ENCODE peak calls at places on chromosomes 12 and 14, in four cellular contexts. Y is endothelial cell of umbilical vein, M is mammary epithelial cell, J is HCT116. F is an unnamed sample.

GRCh38 chr14:22391908-22392307 is 197.1 kb downstream of the DAD1 start:
- DNase-seq in M (peak), J (peak), Y (peak), F (no peak)

GRCh38 chr14:70655110-70655826 is 13.6 kb downstream of the TTC9 start:
- DNase-seq in J (no peak), M (no peak), Y (peak), F (no peak)

GRCh38 chr12:106139422-106140141 is 828 bp upstream of the NUAK1 start:
- DNase-seq in Y (peak), M (peak), J (peak), F (no peak)

GRCh38 chr14:61233436-61233956 is 47.6 kb downstream of the TMEM30B start:
- DNase-seq in J (no peak), M (no peak), Y (peak), F (no peak)

GRCh38 chr14:70708717-70709570 is 67.2 kb downstream of the TTC9 start:
- DNase-seq in Y (no peak), J (no peak), M (no peak), F (no peak)

GRCh38 chr14:77000340-77001235 is 27.9 kb downstream of the IRF2BPL start:
- DNase-seq in Y (peak), J (no peak), M (no peak), F (no peak)

GRCh38 chr14:100221419-100222218 is 17.3 kb upstream of the YY1 start:
- DNase-seq in Y (peak), M (peak), J (no peak), F (no peak)

GRCh38 chr14:74974364-74975058 is 19.1 kb upstream of the PGF start:
- DNase-seq in Y (no peak), J (no peak), M (no peak), F (no peak)

GRCh38 chr14:24414077-24414476 is 15.3 kb downstream of the NYNRIN start:
- DNase-seq in M (no peak), J (no peak), Y (no peak), F (no peak)

GRCh38 chr14:75861161-75861621 is 120.6 kb downstream of the TGFB3 start:
- DNase-seq in Y (no peak), J (peak), M (peak), F (no peak)

GRCh38 chr14:20690848-20691640 is 2.5 kb downstream of the ANG start:
- DNase-seq in J (peak), Y (peak), M (peak), F (no peak)

GRCh38 chr12:66144796-66145754 is 14.5 kb upstream of the LLPH start:
- DNase-seq in Y (peak), J (peak), M (peak), F (no peak)

GRCh38 chr14:47539065-47539464 is 136.3 kb downstream of the MDGA2 start:
- DNase-seq in M (no peak), Y (peak), J (no peak), F (no peak)

GRCh38 chr14:29584992-29585391 is 342.7 kb downstream of the PRKD1 start:
- DNase-seq in Y (peak), M (no peak), J (no peak), F (no peak)

GRCh38 chr14:95523818-95524448 is 7.5 kb upstream of the SYNE3 start:
- DNase-seq in J (no peak), M (no peak), Y (peak), F (no peak)

GRCh38 chr12:110555509-110556406 is 27.4 kb downstream of the PPTC7 start:
- DNase-seq in M (peak), J (no peak), Y (no peak), F (no peak)

GRCh38 chr14:71319646-71320045 is 412.4 kb downstream of the PCNX1 start:
- DNase-seq in Y (no peak), M (no peak), J (no peak), F (no peak)

GRCh38 chr12:117567644-117568043 is 206.2 kb upstream of the NOS1 start:
- DNase-seq in J (no peak), M (no peak), Y (no peak), F (no peak)

GRCh38 chr14:25032092-25032784 is 17.7 kb downstream of the STXBP6 start:
- DNase-seq in M (no peak), J (no peak), Y (no peak), F (no peak)

GRCh38 chr12:31235868-31236395 is 90.0 kb downstream of the SINHCAF start:
- DNase-seq in J (no peak), M (no peak), Y (no peak), F (no peak)

GRCh38 chr14:52563120-52563519 is 10.5 kb downstream of the GPR137C start:
- DNase-seq in Y (peak), M (peak), J (no peak), F (no peak)

GRCh38 chr12:13278249-13278787 is 81.8 kb downstream of the EMP1 start:
- DNase-seq in Y (peak), J (peak), M (peak), F (no peak)

GRCh38 chr14:36394593-36394992 is 74.2 kb upstream of the MBIP start:
- DNase-seq in J (no peak), M (no peak), Y (no peak), F (no peak)

GRCh38 chr12:51406299-51406698 is 15.1 kb upstream of the GALNT6 start:
- DNase-seq in J (no peak), Y (no peak), M (no peak), F (no peak)

GRCh38 chr12:46402451-46402850 is 29.9 kb upstream of the SLC38A2 start:
- DNase-seq in Y (peak), M (peak), J (no peak), F (no peak)

GRCh38 chr12:58728397-58728796 is 191.9 kb downstream of the LRIG3 start:
- DNase-seq in M (peak), Y (no peak), J (no peak), F (no peak)

GRCh38 chr14:95294834-95295599 is 24.7 kb downstream of the CLMN start:
- DNase-seq in J (peak), M (peak), Y (peak), F (peak)

GRCh38 chr12:121581681-121582439 is 1.0 kb upstream of the KDM2B start:
- DNase-seq in M (no peak), J (no peak), Y (peak), F (no peak)

GRCh38 chr14:32013083-32013482 is 64.0 kb upstream of the ARHGAP5 start:
- DNase-seq in M (no peak), Y (no peak), J (no peak), F (no peak)

GRCh38 chr12:72444566-72444965 is 172.4 kb downstream of the TRHDE start:
- DNase-seq in J (no peak), M (no peak), Y (no peak), F (no peak)

GRCh38 chr12:72448089-72448488 is 175.9 kb downstream of the TRHDE start:
- DNase-seq in J (no peak), M (no peak), Y (no peak), F (no peak)

GRCh38 chr12:72453079-72453478 is 180.9 kb downstream of the TRHDE start:
- DNase-seq in Y (no peak), J (no peak), M (no peak), F (no peak)

GRCh38 chr12:72444125-72444524 is 172.0 kb downstream of the TRHDE start:
- DNase-seq in J (no peak), M (no peak), Y (no peak), F (no peak)

DNA sequence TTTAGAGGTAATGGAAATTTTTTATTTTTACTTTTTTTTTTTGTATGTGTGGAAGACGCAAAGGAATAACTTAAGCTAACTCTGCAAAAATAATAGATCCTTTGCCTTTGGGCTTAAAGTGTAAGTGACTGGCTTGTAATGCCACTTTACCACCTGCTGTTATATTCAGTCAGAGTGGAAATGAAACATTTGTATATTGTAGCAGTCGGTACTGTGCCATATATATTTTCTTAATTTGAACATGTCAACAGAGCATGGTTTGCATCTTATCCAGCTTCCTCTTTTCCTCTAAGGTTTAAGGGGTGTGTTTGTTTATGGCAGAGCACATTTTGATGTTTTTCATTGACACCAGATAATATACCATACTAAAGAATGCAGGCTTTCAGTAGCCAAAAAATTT is 176.6 kb downstream of the TRHDE start:
- DNase-seq in M (no peak), Y (no peak), J (no peak), F (no peak)
- H2AFZ ChIP-seq in M (no peak), Y (no peak), J (no peak), F (no peak)

GRCh38 chr12:42589465-42590323 is at the start of gene PRICKLE1:
- DNase-seq in Y (peak), M (peak), J (no peak), F (no peak)
- TF ChIP-seq EZH2 in Y (no peak), M (no peak), J (no peak), F (no peak)

GRCh38 chr12:127516467-127516866 is 750.5 kb upstream of the TMEM132C start:
- DNase-seq in M (no peak), Y (no peak), J (no peak), F (no peak)
- H3K9ac ChIP-seq in M (no peak), Y (no peak), J (no peak), F (no peak)

DNA sequence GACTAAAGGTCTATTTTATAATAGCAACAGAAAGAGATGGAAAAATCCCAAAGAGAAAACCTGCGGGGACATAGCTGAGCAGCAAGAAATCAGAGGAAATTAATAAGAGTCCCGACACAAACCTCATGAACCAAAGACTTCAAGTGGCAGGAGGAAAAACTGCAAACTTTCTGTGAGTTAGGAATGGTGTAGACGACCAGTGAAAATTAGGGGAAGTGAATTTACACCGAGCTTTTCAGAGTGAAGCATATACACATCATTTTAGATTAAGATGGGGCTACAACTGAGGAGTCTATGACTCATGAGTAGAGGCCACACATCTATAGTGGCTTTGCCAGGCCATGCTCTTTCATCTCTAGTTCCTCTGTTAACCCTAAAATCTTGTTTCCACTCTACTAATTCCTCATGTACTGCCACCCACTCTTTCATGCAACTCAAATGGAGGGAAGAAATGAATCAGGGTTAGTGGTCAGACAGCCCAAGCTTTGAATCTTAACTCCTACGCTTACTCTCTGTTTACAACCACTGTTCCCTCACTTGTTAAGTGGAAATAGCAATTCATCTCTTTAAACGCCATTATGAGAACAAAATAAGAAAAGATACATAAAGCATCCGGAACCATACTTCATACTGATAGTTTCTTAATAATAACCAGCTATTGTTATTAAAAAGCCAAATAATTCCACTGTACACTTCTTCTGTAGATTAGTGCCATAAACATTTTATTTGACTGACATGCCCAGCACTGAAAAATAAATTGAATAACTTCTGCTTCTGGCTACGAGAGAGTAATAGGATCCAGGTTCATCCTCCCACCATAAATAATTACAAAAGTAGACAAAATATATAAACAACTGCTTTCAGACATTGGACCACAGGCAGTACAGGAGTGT is 219.3 kb downstream of the RMST start:
- DNase-seq in Y (no peak), J (no peak), M (no peak), F (no peak)
- H2AFZ ChIP-seq in Y (no peak), J (no peak), M (no peak), F (no peak)

DNA sequence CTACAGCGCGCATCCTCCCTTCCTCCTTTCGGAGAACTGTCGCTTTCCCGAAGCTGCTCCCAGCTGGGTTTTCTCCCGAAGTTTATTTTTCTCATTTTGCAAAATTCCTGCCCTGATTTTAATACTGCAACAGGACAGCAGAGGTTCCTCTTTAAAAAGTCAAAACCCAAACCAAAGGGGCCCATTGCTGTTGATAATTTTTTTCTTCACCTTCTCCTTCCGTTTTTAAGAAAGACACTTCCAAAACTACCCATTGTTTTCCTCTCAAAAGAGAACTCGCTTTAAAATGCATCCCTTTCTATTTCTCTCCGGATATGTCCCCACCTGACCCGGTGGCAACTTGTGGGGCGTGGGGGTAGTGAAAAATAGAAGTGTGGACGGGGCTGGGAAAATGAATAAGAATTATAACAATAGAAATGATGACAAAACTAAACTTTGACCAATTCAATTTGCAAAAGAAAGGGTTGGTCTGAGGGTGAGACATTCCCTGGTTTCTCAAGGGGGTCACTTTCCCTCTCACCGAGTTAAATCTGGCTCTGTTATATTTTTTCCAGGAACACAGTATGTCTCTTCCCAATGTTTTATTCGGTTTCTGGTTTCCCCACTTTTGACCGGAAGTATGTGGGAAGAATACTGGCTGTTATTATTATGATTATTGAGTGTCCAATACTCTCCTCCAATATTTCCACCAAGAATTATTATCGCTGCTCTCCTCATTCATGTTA is 4.0 kb upstream of the TBX5 start:
- DNase-seq in J (no peak), Y (no peak), M (no peak), F (no peak)
- TF ChIP-seq EZH2 in J (no peak), Y (no peak), M (no peak), F (no peak)

GRCh38 chr12:63917864-63918742 is 73.6 kb downstream of the SRGAP1 start:
- DNase-seq in M (peak), J (peak), Y (peak), F (peak)
- H3K9ac ChIP-seq in M (peak), J (peak), Y (peak), F (peak)

GRCh38 chr14:73718742-73719251 is 4.6 kb upstream of the PNMA1 start:
- DNase-seq in Y (no peak), M (no peak), J (no peak), F (no peak)
- H2AFZ ChIP-seq in Y (no peak), M (no peak), J (no peak), F (no peak)

GRCh38 chr12:45105996-45106395 is 55.1 kb upstream of the DBX2 start:
- DNase-seq in J (no peak), M (no peak), Y (no peak), F (no peak)
- TF ChIP-seq EZH2 in J (no peak), M (no peak), Y (no peak), F (no peak)

DNA sequence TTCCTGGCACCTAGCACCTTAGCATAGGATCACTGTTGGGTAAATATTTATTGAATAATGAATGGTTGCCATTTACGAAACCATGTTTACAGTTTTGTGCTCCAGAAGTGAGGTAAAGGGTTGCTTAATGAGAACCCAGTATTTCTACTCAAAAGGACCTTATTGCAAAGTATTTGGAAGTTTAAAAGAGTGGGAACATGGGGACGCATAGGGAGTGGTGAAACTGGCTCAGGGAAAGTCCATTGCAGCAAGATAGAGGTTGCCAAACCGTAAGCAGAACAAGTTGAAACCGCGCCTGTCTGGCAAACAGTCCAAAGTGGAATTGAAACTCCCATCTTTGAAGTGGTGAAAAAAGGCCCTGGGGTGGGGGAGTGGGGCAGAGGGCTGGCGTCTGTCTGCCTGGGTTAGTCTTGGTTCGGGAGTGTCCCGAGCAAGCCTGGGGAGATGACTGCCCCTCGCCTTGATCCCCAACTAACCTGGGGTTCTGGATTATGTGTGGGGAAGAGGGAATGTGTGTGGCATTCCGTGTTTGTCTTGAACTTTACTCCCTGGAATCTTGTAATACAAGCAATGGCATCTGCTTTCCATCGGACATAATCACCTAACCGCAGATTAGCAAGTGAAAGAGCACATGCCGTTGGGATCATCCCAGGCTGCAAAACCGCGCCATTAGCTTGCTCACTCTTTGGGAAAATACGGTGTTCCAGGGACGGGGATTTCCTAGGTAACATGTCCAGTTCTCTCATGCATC is 7.2 kb downstream of the ALDH2 start:
- DNase-seq in Y (no peak), J (no peak), M (peak), F (no peak)
- H3K9ac ChIP-seq in Y (no peak), J (no peak), M (no peak), F (peak)